ENCODE peak calls at places on chromosomes 7 and 10, in five cellular contexts. M is trophoblast cell, W is H1, B is IMR-90, A is H9. R is an unnamed sample.

GRCh38 chr7:41206267-41206666 is 496.6 kb downstream of the INHBA start:
- DNase-seq in A (no peak), M (no peak), B (no peak), W (no peak), R (no peak)

GRCh38 chr7:2123916-2124315 is 108.8 kb downstream of the MAD1L1 start:
- DNase-seq in B (no peak), M (no peak), A (no peak), W (no peak), R (no peak)

GRCh38 chr7:150787321-150788281 is 12.6 kb downstream of the TMEM176B start:
- DNase-seq in M (peak), A (no peak), B (no peak), W (no peak), R (no peak)

GRCh38 chr7:8229927-8230326 is 32.0 kb downstream of the ICA1 start:
- DNase-seq in M (no peak), W (no peak), B (no peak), A (no peak), R (no peak)

GRCh38 chr7:82572195-82572880 is 128.8 kb upstream of the CACNA2D1 start:
- DNase-seq in B (peak), M (peak), W (peak), A (peak), R (peak)

GRCh38 chr10:62560207-62560819 is 186.1 kb downstream of the ZNF365 start:
- DNase-seq in M (no peak), B (peak), W (no peak), A (no peak), R (no peak)

GRCh38 chr7:18352339-18353255 is 143.0 kb upstream of the HDAC9 start:
- DNase-seq in B (peak), M (peak), W (no peak), A (peak), R (peak)

GRCh38 chr7:129513546-129513945 is 11.2 kb downstream of the SMKR1 start:
- DNase-seq in M (peak), W (no peak), A (no peak), B (no peak), R (no peak)

GRCh38 chr10:28938745-28939144 is 261.4 kb downstream of the BAMBI start:
- DNase-seq in A (no peak), B (peak), W (no peak), M (no peak), R (no peak)

DNA sequence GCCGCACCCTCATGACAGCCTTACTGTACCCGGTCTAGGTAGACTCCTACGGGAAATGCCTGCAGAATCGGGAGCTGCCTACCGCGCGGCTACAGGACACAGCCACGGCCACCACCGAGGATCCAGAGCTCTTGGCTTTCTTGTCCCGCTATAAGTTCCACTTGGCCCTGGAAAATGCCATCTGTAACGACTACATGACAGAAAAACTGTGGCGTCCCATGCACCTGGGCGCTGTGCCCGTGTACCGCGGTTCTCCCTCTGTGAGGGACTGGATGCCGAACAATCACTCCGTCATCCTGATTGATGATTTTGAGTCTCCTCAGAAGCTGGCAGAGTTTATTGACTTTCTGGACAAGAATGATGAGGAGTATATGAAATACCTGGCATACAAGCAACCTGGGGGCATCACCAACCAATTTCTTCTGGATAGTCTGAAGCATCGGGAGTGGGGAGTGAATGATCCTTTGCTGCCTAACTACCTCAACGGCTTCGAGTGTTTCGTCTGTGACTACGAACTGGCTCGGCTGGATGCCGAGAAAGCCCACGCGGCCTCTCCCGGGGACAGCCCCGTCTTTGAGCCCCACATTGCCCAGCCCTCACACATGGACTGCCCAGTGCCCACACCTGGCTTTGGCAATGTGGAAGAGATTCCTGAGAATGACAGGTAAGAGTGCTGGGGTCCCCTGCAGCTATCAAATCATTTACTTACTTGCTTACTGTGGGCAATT is 8.5 kb upstream of the CHCHD1 start:
- DNase-seq in B (peak), M (no peak), W (no peak), A (no peak), R (no peak)
- H3K4ac ChIP-seq in B (peak), M (peak), W (no peak), A (no peak), R (no peak)

GRCh38 chr7:137661634-137662033 is 185.1 kb downstream of the DGKI start:
- DNase-seq in A (no peak), B (no peak), W (no peak), M (peak), R (peak)
- H2AK5ac ChIP-seq in A (no peak), B (no peak), W (peak), M (no peak), R (peak)

DNA sequence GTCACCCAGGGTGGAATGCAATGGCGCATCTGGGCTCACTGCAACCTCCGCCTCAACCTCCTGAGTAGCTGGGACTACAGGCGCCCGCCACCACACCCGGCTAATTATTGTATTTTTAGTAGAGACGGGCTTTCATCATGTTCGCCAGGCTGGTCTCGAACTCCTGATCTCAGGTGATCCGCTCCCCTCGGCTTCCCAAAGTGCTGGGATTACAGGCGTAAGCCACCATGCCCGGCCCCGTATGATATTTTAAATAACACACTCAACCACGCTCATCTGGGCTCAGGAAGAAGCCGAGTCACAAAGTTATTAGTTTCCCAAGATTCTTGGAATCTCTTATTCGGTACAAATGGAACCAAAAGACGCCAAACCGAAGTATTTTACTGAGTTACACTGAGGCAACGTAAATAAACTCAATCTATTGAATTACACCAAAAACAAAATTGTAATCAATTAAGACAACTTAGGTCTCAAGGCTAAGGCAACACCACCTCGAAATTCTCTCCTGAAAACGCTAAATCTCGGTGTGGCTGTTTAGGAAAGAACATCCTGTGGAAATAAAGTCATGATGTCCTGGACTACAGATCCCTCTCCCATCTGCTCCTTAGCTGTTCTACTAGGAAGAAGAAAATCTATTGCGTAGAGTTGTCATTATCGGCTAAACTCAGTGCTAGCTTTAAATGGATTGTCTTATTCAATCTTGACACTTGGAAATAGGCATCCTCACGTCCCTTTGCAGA is 910 bp downstream of the ARHGAP19 start:
- DNase-seq in A (no peak), M (peak), W (no peak), B (no peak), R (no peak)
- H3K4ac ChIP-seq in A (no peak), M (no peak), W (no peak), B (peak), R (no peak)

GRCh38 chr7:5766321-5766761 is 15.1 kb downstream of the RNF216 start:
- DNase-seq in M (no peak), W (no peak), A (no peak), B (peak), R (no peak)

GRCh38 chr7:5769571-5769970 is 11.9 kb downstream of the RNF216 start:
- DNase-seq in W (no peak), A (no peak), M (no peak), B (no peak), R (no peak)

GRCh38 chr7:5767066-5767465 is 14.4 kb downstream of the RNF216 start:
- DNase-seq in W (no peak), A (no peak), M (no peak), B (no peak), R (no peak)
- H2AK5ac ChIP-seq in W (no peak), A (no peak), M (no peak), B (peak), R (no peak)

DNA sequence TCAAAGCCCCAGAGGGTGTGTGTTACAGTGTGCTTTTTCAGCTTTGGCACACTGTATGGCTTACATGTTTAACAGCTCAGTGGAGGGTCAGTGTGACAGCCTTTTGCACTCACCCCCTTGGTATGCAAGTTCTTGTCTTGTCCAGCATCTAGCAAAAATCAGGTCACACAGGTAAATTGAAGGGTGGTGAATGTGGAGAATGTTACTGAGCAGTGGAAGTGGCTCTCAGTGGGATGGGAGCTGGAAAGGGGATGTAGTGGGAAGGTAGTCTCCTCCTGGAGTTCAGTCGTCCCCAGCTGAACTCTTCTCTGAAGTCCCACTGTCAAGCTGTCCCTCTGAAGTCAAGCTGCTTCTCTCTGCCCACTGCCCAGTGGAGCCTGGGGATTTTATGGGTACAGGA is 21.0 kb upstream of the C10orf90 start:
- DNase-seq in A (no peak), M (peak), B (no peak), W (no peak), R (no peak)
- H3K4ac ChIP-seq in A (no peak), M (no peak), B (no peak), W (no peak), R (no peak)

GRCh38 chr10:35353399-35353798 is 17.1 kb downstream of the CCNY start:
- DNase-seq in W (no peak), M (no peak), B (no peak), A (no peak), R (no peak)

GRCh38 chr10:35353805-35354204 is 17.5 kb downstream of the CCNY start:
- DNase-seq in M (peak), W (no peak), A (no peak), B (no peak), R (no peak)

GRCh38 chr10:35351021-35351420 is 14.7 kb downstream of the CCNY start:
- DNase-seq in W (no peak), B (peak), M (no peak), A (no peak), R (no peak)

GRCh38 chr10:35352508-35352907 is 16.2 kb downstream of the CCNY start:
- DNase-seq in B (no peak), W (no peak), A (no peak), M (no peak), R (no peak)

GRCh38 chr10:35352097-35352496 is 15.8 kb downstream of the CCNY start:
- DNase-seq in B (no peak), M (no peak), W (no peak), A (no peak), R (no peak)
- H2AK5ac ChIP-seq in B (no peak), M (no peak), W (no peak), A (no peak), R (no peak)

GRCh38 chr10:99124376-99124775 is 111.3 kb downstream of the HPSE2 start:
- DNase-seq in M (no peak), A (no peak), B (no peak), W (no peak), R (no peak)
- H3K4ac ChIP-seq in M (no peak), A (no peak), B (no peak), W (no peak), R (no peak)

GRCh38 chr10:33303988-33304387 is 30.5 kb downstream of the NRP1 start:
- DNase-seq in M (no peak), B (no peak), A (no peak), W (no peak), R (no peak)

GRCh38 chr10:33304553-33304952 is 29.9 kb downstream of the NRP1 start:
- DNase-seq in M (no peak), W (no peak), A (no peak), B (no peak), R (no peak)

GRCh38 chr10:33298893-33299292 is 35.6 kb downstream of the NRP1 start:
- DNase-seq in W (no peak), M (no peak), B (no peak), A (no peak), R (no peak)

GRCh38 chr10:33301097-33301789 is 33.2 kb downstream of the NRP1 start:
- DNase-seq in A (no peak), M (no peak), B (no peak), W (no peak), R (no peak)

DNA sequence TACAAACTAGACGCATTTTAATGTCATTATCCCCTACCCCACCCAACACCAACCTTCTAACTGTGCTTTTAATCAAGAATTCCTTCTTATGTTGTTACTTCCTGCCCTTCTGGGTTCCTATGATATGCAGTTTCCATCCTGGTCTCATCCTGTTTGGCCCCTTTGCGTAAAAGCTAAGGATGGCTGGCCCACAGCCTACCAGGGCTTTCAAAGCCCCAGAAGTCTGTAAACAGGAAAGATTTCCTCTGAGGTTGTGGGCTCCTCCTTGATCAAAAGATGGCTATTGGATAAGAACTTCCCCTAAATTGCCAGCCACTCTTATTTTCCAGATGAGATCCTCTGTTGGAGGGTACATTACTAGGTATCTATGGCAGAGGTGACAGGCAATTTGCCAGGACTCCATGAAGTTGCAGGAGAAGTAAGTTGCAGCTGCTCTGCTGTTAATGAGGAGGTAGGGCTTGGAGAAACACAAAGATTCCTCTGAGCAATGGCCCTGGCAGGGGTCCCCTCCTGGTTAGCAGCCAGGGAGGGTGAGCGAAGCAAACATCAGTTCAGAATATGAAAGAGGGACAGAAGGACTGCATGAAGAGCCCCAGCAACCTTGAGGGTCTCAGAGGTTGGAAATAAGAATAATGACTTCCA is 32.2 kb downstream of the NRP1 start:
- DNase-seq in W (no peak), A (no peak), M (no peak), B (no peak), R (no peak)
- H2AK5ac ChIP-seq in W (no peak), A (no peak), M (no peak), B (peak), R (no peak)